ENCODE peak calls at places on chromosomes 2 and 18, in eight cellular contexts. One of them, this sample, is unnamed.

GRCh38 chr2:7430869-7431641 is 513.8 kb downstream of the RNF144A start:
- DNase-seq in ELR: no peak
- DNase-seq in AG08395: no peak
- DNase-seq in psoas muscle: peak
- DNase-seq in IMR-90: no peak
- DNase-seq in RWPE1: no peak
- DNase-seq in WERI-Rb-1: peak
- DNase-seq in NCI-H748 treated with DMSO at 0.1 percent for 48 hours: no peak
- DNase-seq in this sample: peak

GRCh38 chr2:71925268-71926097 is 222.2 kb downstream of the CYP26B1 start:
- DNase-seq in WERI-Rb-1: peak
- DNase-seq in ELR: peak
- DNase-seq in NCI-H748 treated with DMSO at 0.1 percent for 48 hours: no peak
- DNase-seq in RWPE1: no peak
- DNase-seq in IMR-90: no peak
- DNase-seq in psoas muscle: no peak
- DNase-seq in AG08395: peak
- DNase-seq in this sample: no peak

GRCh38 chr2:68878071-68878711 is 7.0 kb upstream of the BMP10 start:
- DNase-seq in WERI-Rb-1: no peak
- DNase-seq in psoas muscle: no peak
- DNase-seq in ELR: no peak
- DNase-seq in IMR-90: no peak
- DNase-seq in RWPE1: no peak
- DNase-seq in AG08395: no peak
- DNase-seq in NCI-H748 treated with DMSO at 0.1 percent for 48 hours: no peak
- DNase-seq in this sample: no peak

GRCh38 chr2:26238301-26238958 is 6.0 kb downstream of the HADHA start:
- DNase-seq in NCI-H748 treated with DMSO at 0.1 percent for 48 hours: no peak
- DNase-seq in WERI-Rb-1: no peak
- DNase-seq in RWPE1: no peak
- DNase-seq in ELR: no peak
- DNase-seq in AG08395: no peak
- DNase-seq in psoas muscle: no peak
- DNase-seq in IMR-90: peak
- DNase-seq in this sample: no peak

GRCh38 chr18:63046375-63046774 is 273.2 kb downstream of the BCL2 start:
- DNase-seq in AG08395: no peak
- DNase-seq in WERI-Rb-1: no peak
- DNase-seq in ELR: no peak
- DNase-seq in NCI-H748 treated with DMSO at 0.1 percent for 48 hours: no peak
- DNase-seq in RWPE1: no peak
- DNase-seq in IMR-90: no peak
- DNase-seq in psoas muscle: no peak
- DNase-seq in this sample: no peak

GRCh38 chr18:49561377-49562193 is at the start of gene LIPG:
- DNase-seq in NCI-H748 treated with DMSO at 0.1 percent for 48 hours: peak
- DNase-seq in AG08395: peak
- DNase-seq in IMR-90: peak
- DNase-seq in ELR: peak
- DNase-seq in WERI-Rb-1: peak
- DNase-seq in psoas muscle: peak
- DNase-seq in RWPE1: peak
- DNase-seq in this sample: peak

GRCh38 chr2:9971105-9971818 is 19.8 kb downstream of the GRHL1 start:
- DNase-seq in IMR-90: peak
- DNase-seq in psoas muscle: no peak
- DNase-seq in WERI-Rb-1: no peak
- DNase-seq in NCI-H748 treated with DMSO at 0.1 percent for 48 hours: no peak
- DNase-seq in RWPE1: peak
- DNase-seq in AG08395: peak
- DNase-seq in ELR: no peak
- DNase-seq in this sample: no peak

GRCh38 chr2:189570565-189570964 is 10.0 kb downstream of the SLC40A1 start:
- DNase-seq in NCI-H748 treated with DMSO at 0.1 percent for 48 hours: no peak
- DNase-seq in AG08395: peak
- DNase-seq in IMR-90: peak
- DNase-seq in WERI-Rb-1: no peak
- DNase-seq in RWPE1: no peak
- DNase-seq in psoas muscle: no peak
- DNase-seq in ELR: peak
- DNase-seq in this sample: no peak

GRCh38 chr2:112886291-112886690 is 24.7 kb upstream of the IL37 start:
- DNase-seq in ELR: no peak
- DNase-seq in AG08395: no peak
- DNase-seq in IMR-90: no peak
- DNase-seq in WERI-Rb-1: no peak
- DNase-seq in psoas muscle: no peak
- DNase-seq in NCI-H748 treated with DMSO at 0.1 percent for 48 hours: no peak
- DNase-seq in RWPE1: no peak
- DNase-seq in this sample: no peak

GRCh38 chr2:112674229-112674628 is 28.5 kb downstream of the SLC20A1 start:
- DNase-seq in psoas muscle: peak
- DNase-seq in ELR: no peak
- DNase-seq in AG08395: no peak
- DNase-seq in NCI-H748 treated with DMSO at 0.1 percent for 48 hours: no peak
- DNase-seq in RWPE1: no peak
- DNase-seq in IMR-90: no peak
- DNase-seq in WERI-Rb-1: no peak
- DNase-seq in this sample: no peak

GRCh38 chr2:203683932-203684556 is 22.4 kb upstream of the CD28 start:
- DNase-seq in NCI-H748 treated with DMSO at 0.1 percent for 48 hours: no peak
- DNase-seq in ELR: peak
- DNase-seq in RWPE1: peak
- DNase-seq in IMR-90: peak
- DNase-seq in AG08395: peak
- DNase-seq in WERI-Rb-1: no peak
- DNase-seq in psoas muscle: no peak
- DNase-seq in this sample: no peak

GRCh38 chr2:32627441-32627900 is 379 bp upstream of the TTC27 start:
- DNase-seq in IMR-90: peak
- DNase-seq in NCI-H748 treated with DMSO at 0.1 percent for 48 hours: no peak
- DNase-seq in ELR: peak
- DNase-seq in psoas muscle: peak
- DNase-seq in RWPE1: peak
- DNase-seq in AG08395: peak
- DNase-seq in WERI-Rb-1: peak
- DNase-seq in this sample: no peak

GRCh38 chr18:63505566-63506335 is 29.0 kb downstream of the SERPINB5 start:
- DNase-seq in WERI-Rb-1: peak
- DNase-seq in ELR: peak
- DNase-seq in IMR-90: peak
- DNase-seq in AG08395: peak
- DNase-seq in RWPE1: peak
- DNase-seq in psoas muscle: no peak
- DNase-seq in NCI-H748 treated with DMSO at 0.1 percent for 48 hours: no peak
- DNase-seq in this sample: no peak

GRCh38 chr2:201696151-201696659 is 2.2 kb downstream of the MPP4 start:
- DNase-seq in psoas muscle: no peak
- DNase-seq in NCI-H748 treated with DMSO at 0.1 percent for 48 hours: no peak
- DNase-seq in ELR: peak
- DNase-seq in RWPE1: peak
- DNase-seq in AG08395: peak
- DNase-seq in IMR-90: peak
- DNase-seq in WERI-Rb-1: no peak
- DNase-seq in this sample: no peak

GRCh38 chr2:62265116-62265515 is 69.2 kb downstream of the B3GNT2 start:
- DNase-seq in IMR-90: no peak
- DNase-seq in WERI-Rb-1: no peak
- DNase-seq in NCI-H748 treated with DMSO at 0.1 percent for 48 hours: no peak
- DNase-seq in RWPE1: no peak
- DNase-seq in AG08395: no peak
- DNase-seq in ELR: no peak
- DNase-seq in psoas muscle: no peak
- DNase-seq in this sample: peak

GRCh38 chr18:76209597-76209996 is 285.4 kb downstream of the ZNF516 start:
- DNase-seq in IMR-90: peak
- DNase-seq in ELR: peak
- DNase-seq in NCI-H748 treated with DMSO at 0.1 percent for 48 hours: no peak
- DNase-seq in AG08395: peak
- DNase-seq in RWPE1: peak
- DNase-seq in WERI-Rb-1: no peak
- DNase-seq in psoas muscle: no peak
- DNase-seq in this sample: no peak

GRCh38 chr18:49730951-49731391 is 82.4 kb downstream of the ACAA2 start:
- DNase-seq in IMR-90: no peak
- DNase-seq in ELR: no peak
- DNase-seq in WERI-Rb-1: no peak
- DNase-seq in NCI-H748 treated with DMSO at 0.1 percent for 48 hours: no peak
- DNase-seq in AG08395: no peak
- DNase-seq in RWPE1: no peak
- DNase-seq in psoas muscle: no peak
- DNase-seq in this sample: no peak

GRCh38 chr18:58209326-58209725 is 165.3 kb downstream of the NEDD4L start:
- DNase-seq in psoas muscle: no peak
- DNase-seq in NCI-H748 treated with DMSO at 0.1 percent for 48 hours: no peak
- DNase-seq in RWPE1: no peak
- DNase-seq in WERI-Rb-1: no peak
- DNase-seq in IMR-90: peak
- DNase-seq in AG08395: no peak
- DNase-seq in ELR: peak
- DNase-seq in this sample: no peak

GRCh38 chr2:237967463-237967871 is 653 bp downstream of the UBE2F start:
- DNase-seq in NCI-H748 treated with DMSO at 0.1 percent for 48 hours: no peak
- DNase-seq in AG08395: peak
- DNase-seq in WERI-Rb-1: peak
- DNase-seq in RWPE1: peak
- DNase-seq in IMR-90: no peak
- DNase-seq in psoas muscle: peak
- DNase-seq in ELR: peak
- DNase-seq in this sample: no peak

GRCh38 chr2:152715854-152716428 is 1.3 kb downstream of the PRPF40A start:
- DNase-seq in psoas muscle: no peak
- DNase-seq in NCI-H748 treated with DMSO at 0.1 percent for 48 hours: no peak
- DNase-seq in RWPE1: peak
- DNase-seq in IMR-90: peak
- DNase-seq in ELR: peak
- DNase-seq in WERI-Rb-1: peak
- DNase-seq in AG08395: peak
- DNase-seq in this sample: no peak

GRCh38 chr2:222167762-222168161 is 131.0 kb downstream of the PAX3 start:
- DNase-seq in RWPE1: no peak
- DNase-seq in IMR-90: no peak
- DNase-seq in WERI-Rb-1: no peak
- DNase-seq in psoas muscle: no peak
- DNase-seq in AG08395: no peak
- DNase-seq in NCI-H748 treated with DMSO at 0.1 percent for 48 hours: no peak
- DNase-seq in ELR: no peak
- DNase-seq in this sample: no peak

GRCh38 chr2:10932345-10933151 is 20.8 kb downstream of the KCNF1 start:
- DNase-seq in IMR-90: peak
- DNase-seq in AG08395: no peak
- DNase-seq in WERI-Rb-1: no peak
- DNase-seq in ELR: no peak
- DNase-seq in NCI-H748 treated with DMSO at 0.1 percent for 48 hours: no peak
- DNase-seq in RWPE1: no peak
- DNase-seq in psoas muscle: no peak
- DNase-seq in this sample: no peak